ENCODE peak calls at places on chromosomes 7 and 10, in four cellular contexts. G is colonic mucosa, E is AG10803, W is astrocyte of the cerebellum. L is an unnamed sample.

GRCh38 chr7:122067077-122067476 is 77.0 kb downstream of the AASS start:
- DNase-seq in G (no peak), E (no peak), W (no peak), L (no peak)

GRCh38 chr10:79434223-79434687 is 11.2 kb downstream of the ZCCHC24 start:
- DNase-seq in G (no peak), E (peak), W (no peak), L (no peak)

GRCh38 chr7:130918129-130919052 is 184.4 kb upstream of the KLF14 start:
- DNase-seq in G (no peak), E (no peak), W (no peak), L (no peak)

GRCh38 chr10:70560511-70560931 is 42.0 kb downstream of the PRF1 start:
- DNase-seq in G (no peak), E (no peak), W (no peak), L (no peak)

GRCh38 chr10:130772676-130773075 is 538.8 kb downstream of the TCERG1L start:
- DNase-seq in G (no peak), E (no peak), W (no peak), L (no peak)

GRCh38 chr7:11427686-11428273 is 404.2 kb downstream of the THSD7A start:
- DNase-seq in G (no peak), E (peak), W (peak), L (peak)

GRCh38 chr10:29735628-29736324 is 101.0 kb upstream of the SVIL start:
- DNase-seq in G (peak), E (peak), W (peak), L (no peak)

GRCh38 chr7:45922810-45923209 is 1.7 kb upstream of the IGFBP3 start:
- DNase-seq in G (no peak), E (peak), W (no peak), L (no peak)

GRCh38 chr7:104225441-104225840 is 17.6 kb upstream of the ORC5 start:
- DNase-seq in G (no peak), E (no peak), W (no peak), L (no peak)

GRCh38 chr10:7243873-7244272 is 167.0 kb downstream of the SFMBT2 start:
- DNase-seq in G (no peak), E (no peak), W (no peak), L (no peak)

GRCh38 chr10:7235376-7235775 is 175.5 kb downstream of the SFMBT2 start:
- DNase-seq in G (no peak), E (no peak), W (no peak), L (no peak)

GRCh38 chr10:7243139-7243538 is 167.7 kb downstream of the SFMBT2 start:
- DNase-seq in G (no peak), E (no peak), W (no peak), L (no peak)

GRCh38 chr10:7234109-7234508 is 176.7 kb downstream of the SFMBT2 start:
- DNase-seq in G (no peak), E (no peak), W (no peak), L (no peak)

DNA sequence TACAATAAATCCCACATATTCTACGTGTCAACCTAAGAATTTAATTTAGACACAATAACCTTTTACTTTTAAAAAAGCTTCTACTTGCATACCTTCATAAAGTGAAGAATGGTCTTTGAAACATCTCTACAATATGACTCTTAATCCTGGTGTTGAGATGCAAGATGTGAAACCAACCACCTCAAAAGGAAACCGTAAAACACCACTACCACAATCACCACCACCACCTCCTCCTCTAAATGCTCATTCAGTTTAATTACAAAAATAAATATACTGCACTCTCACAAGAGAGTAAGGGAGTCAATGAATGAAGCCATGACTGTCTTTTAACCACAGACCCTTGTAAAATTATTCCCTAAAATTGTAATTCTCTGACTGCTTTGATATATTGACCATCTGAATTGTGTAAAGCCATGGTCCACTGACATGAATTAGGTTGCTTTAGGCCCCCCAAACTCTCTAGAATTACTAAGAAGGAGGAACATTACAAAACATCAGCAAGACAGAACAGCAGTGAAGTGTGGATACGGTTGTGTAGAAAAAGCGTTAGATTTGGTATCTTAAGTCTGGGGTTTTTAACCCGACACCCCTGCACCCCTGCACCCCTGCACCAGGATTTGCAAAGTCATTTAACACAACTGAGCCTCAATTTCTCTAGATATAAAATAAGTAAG is 171.4 kb downstream of the SFMBT2 start:
- DNase-seq in G (no peak), E (no peak), W (no peak), L (no peak)
- H3K4me3 ChIP-seq in G (no peak), E (no peak), W (no peak), L (no peak)

GRCh38 chr7:151895695-151896485 is 19.0 kb upstream of the PRKAG2 start:
- DNase-seq in G (peak), E (no peak), W (no peak), L (no peak)

GRCh38 chr7:151896486-151896885 is 19.6 kb upstream of the PRKAG2 start:
- DNase-seq in G (no peak), E (no peak), W (no peak), L (no peak)

GRCh38 chr7:151895008-151895661 is 18.2 kb upstream of the PRKAG2 start:
- DNase-seq in G (peak), E (no peak), W (no peak), L (no peak)

GRCh38 chr7:151897951-151898686 is 21.2 kb upstream of the PRKAG2 start:
- DNase-seq in G (peak), E (no peak), W (no peak), L (no peak)

GRCh38 chr7:151897201-151897711 is 20.3 kb upstream of the PRKAG2 start:
- DNase-seq in G (peak), E (no peak), W (no peak), L (no peak)
- TF ChIP-seq CTCF in G (no peak), E (no peak), W (no peak), L (no peak)

GRCh38 chr10:119818889-119819270 is 53.8 kb downstream of the MCMBP start:
- DNase-seq in G (no peak), E (no peak), W (no peak), L (no peak)
- H3K4me3 ChIP-seq in G (no peak), E (peak), W (peak), L (peak)

GRCh38 chr7:17971392-17971791 is 31.1 kb upstream of the SNX13 start:
- DNase-seq in G (no peak), E (peak), W (no peak), L (no peak)
- TF ChIP-seq CTCF in G (no peak), E (peak), W (no peak), L (no peak)

GRCh38 chr10:52256832-52257691 is 57.0 kb upstream of the DKK1 start:
- DNase-seq in G (no peak), E (no peak), W (no peak), L (no peak)
- H3K4me3 ChIP-seq in G (no peak), E (no peak), W (no peak), L (no peak)